ENCODE peak calls at places on chromosomes 5 and 9, in seven cellular contexts. M is COR-L47; S is AG04450; D is effector memory CD8-positive, alpha-beta T cell; Z is NCI-H187; F is activated T-helper 2 cell treated with anti-CD3 and anti-CD28 coated beads, Interferon-gamma antibody, Interleukin-2, Interleukin-4, amounts not matched to agents 10 μg/mL and 5 μg/mL and 100 μg/mL, durations not matched to agents 14 hours and 24 hours and 36 hours; P is mesendoderm. W is an unnamed sample.
A peak's percentile ranks its signal among the peaks of the same experiment; 100 is the strongest.

GRCh38 chr5:109141499-109142200 is 268.1 kb downstream of the PJA2 start:
- DNase-seq in M (no peak), S (no peak), D (no peak), Z (no peak), F (no peak), P (peak; percentile 40), W (peak; percentile 23)

GRCh38 chr5:68187268-68188055 is 28.1 kb upstream of the PIK3R1 start:
- DNase-seq in M (no peak), S (no peak), D (no peak), Z (no peak), F (no peak), P (peak; percentile 58), W (peak; percentile 91)

GRCh38 chr9:128946945-128947422 is 419 bp downstream of the DOLK start:
- DNase-seq in M (no peak), S (no peak), D (no peak), Z (no peak), F (peak; percentile 13), P (peak; percentile 29), W (peak; percentile 58)

GRCh38 chr5:90553711-90554110 is 4.9 kb upstream of the ADGRV1 start:
- DNase-seq in M (no peak), S (no peak), D (no peak), Z (no peak), F (no peak), P (no peak), W (no peak)

GRCh38 chr5:132812949-132813598 is at the start of gene SOWAHA:
- DNase-seq in M (peak; percentile 58), S (no peak), D (no peak), Z (peak; percentile 29), F (no peak), P (no peak), W (peak; percentile 97)

GRCh38 chr5:23072179-23072578 is 219.0 kb upstream of the CDH12 start:
- DNase-seq in M (no peak), S (no peak), D (no peak), Z (no peak), F (no peak), P (no peak), W (no peak)

GRCh38 chr5:79200573-79201183 is 35.3 kb upstream of the JMY start:
- DNase-seq in M (no peak), S (no peak), D (no peak), Z (no peak), F (no peak), P (no peak), W (peak; percentile 13)

GRCh38 chr5:73205309-73205708 is 32.3 kb downstream of the TMEM174 start:
- DNase-seq in M (peak; percentile 90), S (no peak), D (no peak), Z (peak; percentile 64), F (no peak), P (no peak), W (peak; percentile 90)

GRCh38 chr5:154342963-154343362 is 102.8 kb upstream of the SAP30L start:
- DNase-seq in M (no peak), S (no peak), D (no peak), Z (no peak), F (no peak), P (no peak), W (no peak)

GRCh38 chr5:94025788-94026473 is 284.5 kb upstream of the POU5F2 start:
- DNase-seq in M (no peak), S (no peak), D (no peak), Z (no peak), F (no peak), P (peak; percentile 41), W (peak; percentile 68)

GRCh38 chr9:96318921-96319560 is 17.1 kb upstream of the HSD17B3 start:
- DNase-seq in M (no peak), S (no peak), D (no peak), Z (no peak), F (no peak), P (no peak), W (no peak)

GRCh38 chr5:54279960-54280359 is 30.4 kb downstream of the ARL15 start:
- DNase-seq in M (no peak), S (no peak), D (no peak), Z (no peak), F (no peak), P (no peak), W (no peak)

GRCh38 chr9:130663258-130664171 is 879 bp upstream of the PRDM12 start:
- DNase-seq in M (no peak), S (no peak), D (no peak), Z (no peak), F (no peak), P (peak; percentile 38), W (peak; percentile 69)

GRCh38 chr9:130001185-130001584 is 41.8 kb downstream of the FNBP1 start:
- DNase-seq in M (no peak), S (no peak), D (no peak), Z (no peak), F (no peak), P (no peak), W (no peak)

GRCh38 chr5:179371681-179372675 is 26.7 kb upstream of the ADAMTS2 start:
- DNase-seq in M (no peak), S (no peak), D (no peak), Z (no peak), F (no peak), P (no peak), W (peak; percentile 7)

GRCh38 chr5:137954131-137954879 is 65.0 kb downstream of the PKD2L2 start:
- DNase-seq in M (no peak), S (peak; percentile 63), D (no peak), Z (no peak), F (no peak), P (peak; percentile 21), W (peak; percentile 29)

GRCh38 chr5:133295520-133295919 is 243.7 kb downstream of the HSPA4 start:
- DNase-seq in M (no peak), S (no peak), D (no peak), Z (no peak), F (no peak), P (no peak), W (no peak)

GRCh38 chr5:180291234-180291940 is 496 bp downstream of the MAPK9 start:
- DNase-seq in M (peak; percentile 54), S (no peak), D (no peak), Z (no peak), F (no peak), P (peak; percentile 42), W (peak; percentile 50)

GRCh38 chr9:35790385-35791291 is 753 bp upstream of the NPR2 start:
- DNase-seq in M (peak; percentile 56), S (peak; percentile 65), D (peak; percentile 62), Z (no peak), F (peak; percentile 43), P (peak; percentile 91), W (peak; percentile 79)

GRCh38 chr5:141494761-141495455 is 6.0 kb downstream of the PCDHGC5 start:
- DNase-seq in M (no peak), S (no peak), D (no peak), Z (no peak), F (no peak), P (peak; percentile 70), W (peak; percentile 40)

GRCh38 chr9:98980291-98980690 is 36.6 kb downstream of the COL15A1 start:
- DNase-seq in M (no peak), S (no peak), D (no peak), Z (no peak), F (no peak), P (no peak), W (no peak)

GRCh38 chr5:19855929-19856328 is 132.1 kb downstream of the CDH18 start:
- DNase-seq in M (no peak), S (peak; percentile 7), D (no peak), Z (no peak), F (no peak), P (no peak), W (peak; percentile 43)

GRCh38 chr9:121299467-121300282 is 31.7 kb downstream of the GSN start:
- DNase-seq in M (peak; percentile 42), S (no peak), D (no peak), Z (no peak), F (no peak), P (no peak), W (peak; percentile 87)

GRCh38 chr5:108747111-108748009 is at the start of gene FER:
- DNase-seq in M (no peak), S (no peak), D (peak; percentile 35), Z (no peak), F (peak; percentile 28), P (peak; percentile 54), W (peak; percentile 32)